ENCODE peak calls at places on chromosomes 16 and 17, in nine cellular contexts. R is OCI-LY7, Z is hepatocyte, D is GM23338, M is GM23248, B is HCT116, I is neural progenitor cell, L is PC-3, V is SK-N-SH. W is an unnamed sample.

GRCh38 chr16:57694191-57694555 is 433 bp upstream of the DRC7 start:
- DNase-seq in R (no peak), Z (peak), D (no peak), M (no peak), B (no peak), I (no peak), L (no peak), V (no peak), W (no peak)

GRCh38 chr17:39132192-39132600 is 19.2 kb downstream of the PLXDC1 start:
- DNase-seq in R (no peak), Z (peak), D (peak), M (peak), B (no peak), I (peak), L (peak), V (no peak), W (no peak)

GRCh38 chr17:78318407-78318806 is 41.5 kb downstream of the SOCS3 start:
- DNase-seq in R (no peak), Z (no peak), D (no peak), M (no peak), B (no peak), I (no peak), L (no peak), V (peak), W (no peak)

GRCh38 chr17:27756467-27757371 is 43.6 kb downstream of the NOS2 start:
- DNase-seq in R (peak), Z (peak), D (peak), M (peak), B (peak), I (peak), L (peak), V (peak), W (peak)

GRCh38 chr17:41973457-41973856 is 6.9 kb downstream of the CNP start:
- DNase-seq in R (no peak), Z (no peak), D (no peak), M (no peak), B (no peak), I (no peak), L (no peak), V (no peak), W (no peak)

GRCh38 chr16:81627024-81627423 is 152.1 kb upstream of the PLCG2 start:
- DNase-seq in R (no peak), Z (no peak), D (no peak), M (peak), B (no peak), I (no peak), L (no peak), V (no peak), W (no peak)

GRCh38 chr16:66167564-66168291 is 198.8 kb upstream of the CDH5 start:
- DNase-seq in R (no peak), Z (peak), D (peak), M (no peak), B (no peak), I (peak), L (peak), V (no peak), W (no peak)

GRCh38 chr16:28974007-28974436 is 556 bp upstream of the SPNS1 start:
- DNase-seq in R (peak), Z (peak), D (peak), M (peak), B (peak), I (peak), L (peak), V (peak), W (no peak)

GRCh38 chr16:15976929-15977637 is 27.7 kb downstream of the ABCC1 start:
- DNase-seq in R (no peak), Z (no peak), D (no peak), M (peak), B (no peak), I (no peak), L (no peak), V (no peak), W (no peak)

GRCh38 chr17:2089021-2089422 is 34.1 kb downstream of the HIC1 start:
- DNase-seq in R (no peak), Z (no peak), D (no peak), M (peak), B (no peak), I (no peak), L (no peak), V (no peak), W (no peak)

GRCh38 chr16:83356266-83356665 is 451.5 kb upstream of the HSBP1 start:
- DNase-seq in R (peak), Z (peak), D (peak), M (peak), B (peak), I (peak), L (peak), V (peak), W (peak)

GRCh38 chr17:55532670-55533069 is 21.4 kb upstream of the SMIM36 start:
- DNase-seq in R (no peak), Z (no peak), D (no peak), M (no peak), B (no peak), I (no peak), L (no peak), V (no peak), W (no peak)

GRCh38 chr17:62706598-62707424 is 79.3 kb downstream of the MRC2 start:
- DNase-seq in R (no peak), Z (no peak), D (no peak), M (no peak), B (no peak), I (no peak), L (no peak), V (no peak), W (no peak)

GRCh38 chr17:43010667-43011308 is 4.2 kb downstream of the IFI35 start:
- DNase-seq in R (no peak), Z (peak), D (no peak), M (no peak), B (peak), I (no peak), L (peak), V (no peak), W (no peak)

GRCh38 chr17:64406321-64407200 is 15.9 kb upstream of the PECAM1 start:
- DNase-seq in R (peak), Z (no peak), D (peak), M (peak), B (no peak), I (peak), L (peak), V (no peak), W (peak)
- TF ChIP-seq EZH2phosphoT487 in R (no peak), Z (no peak), D (no peak), M (no peak), B (no peak), I (no peak), L (no peak), V (no peak), W (no peak)

DNA sequence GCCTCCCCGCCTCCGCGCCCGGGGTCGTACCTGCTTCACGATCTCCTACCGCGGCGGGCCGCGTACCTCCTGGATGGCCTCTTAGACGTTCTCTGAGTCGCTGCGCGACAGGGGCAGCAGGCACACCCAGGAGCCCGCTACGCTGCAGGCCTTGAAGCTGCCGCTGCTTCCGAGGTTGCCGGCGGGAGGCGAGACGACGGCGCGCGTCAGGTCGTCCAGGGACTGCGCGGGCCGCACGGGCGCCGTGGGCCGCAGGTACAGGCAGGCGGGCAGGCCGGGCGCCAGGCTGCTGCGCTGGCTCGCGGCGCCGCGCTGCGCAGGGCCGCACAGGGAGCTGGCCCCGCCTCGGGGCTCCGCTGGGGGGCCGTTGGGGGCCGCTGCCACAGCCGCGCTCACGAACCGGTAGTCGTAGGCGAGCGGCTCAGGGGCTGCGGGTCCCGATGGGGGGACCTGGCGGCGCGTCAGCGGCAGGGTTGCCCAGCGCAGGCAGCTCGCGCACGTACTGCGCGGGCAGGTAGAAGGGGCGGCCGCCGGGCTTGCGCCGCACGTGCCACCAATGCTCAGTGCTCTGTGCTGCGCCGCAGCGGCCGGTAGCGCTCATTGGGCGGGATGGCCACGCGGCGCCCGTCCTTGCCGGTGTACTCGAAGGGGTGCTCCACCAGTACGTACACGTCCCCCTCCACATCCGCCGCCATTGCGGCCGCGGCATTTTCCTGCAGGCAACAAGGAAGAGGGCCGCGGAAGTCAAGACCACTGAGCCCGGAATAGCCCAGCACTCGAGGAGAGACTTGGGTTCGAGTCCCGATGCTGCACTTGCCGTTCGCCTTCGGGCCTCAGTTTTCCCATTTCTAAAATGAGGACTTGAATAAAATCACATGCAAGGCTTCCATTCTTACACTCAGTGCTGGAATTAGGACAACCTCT is 116.5 kb upstream of the SMURF2 start:
- DNase-seq in R (peak), Z (peak), D (peak), M (peak), B (no peak), I (peak), L (peak), V (no peak), W (no peak)
- TF ChIP-seq EZH2phosphoT487 in R (no peak), Z (peak), D (no peak), M (peak), B (no peak), I (peak), L (peak), V (no peak), W (no peak)

DNA sequence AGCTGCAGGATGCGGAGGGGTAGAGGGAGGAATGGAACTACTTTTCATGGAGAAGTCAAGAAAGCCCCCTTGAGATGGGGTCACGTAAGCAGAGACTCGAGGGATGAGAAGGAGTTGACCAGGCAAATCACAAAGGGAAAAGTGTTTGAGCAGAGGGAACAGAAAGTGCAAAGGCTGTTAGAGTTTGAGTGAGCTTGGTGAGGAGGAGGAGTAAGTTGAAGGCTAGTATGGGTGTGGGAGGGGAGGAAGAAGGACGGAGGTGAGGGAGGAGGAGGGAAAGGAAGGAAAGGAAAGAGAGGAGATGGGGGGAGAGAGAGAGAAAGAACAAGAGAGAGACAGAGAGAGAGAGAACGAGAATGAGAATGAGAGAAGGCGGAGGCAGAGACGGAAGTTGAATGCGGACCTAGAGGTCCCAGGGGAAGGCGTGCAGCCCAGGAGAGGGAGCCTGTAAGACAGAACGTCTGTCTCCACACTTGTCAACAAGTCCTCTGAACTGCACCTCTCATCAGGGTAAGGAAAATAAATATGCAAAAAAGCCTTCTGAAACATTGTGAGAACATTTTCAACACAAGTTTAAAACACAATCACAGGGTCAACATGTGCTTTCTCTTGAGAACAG is 279.8 kb upstream of the EEF2KMT start:
- DNase-seq in R (no peak), Z (no peak), D (no peak), M (no peak), B (no peak), I (no peak), L (no peak), V (no peak), W (no peak)
- TF ChIP-seq EZH2phosphoT487 in R (no peak), Z (no peak), D (no peak), M (no peak), B (no peak), I (no peak), L (no peak), V (no peak), W (no peak)

GRCh38 chr16:88938933-88939813 is 37.8 kb downstream of the CBFA2T3 start:
- DNase-seq in R (no peak), Z (no peak), D (no peak), M (peak), B (no peak), I (no peak), L (no peak), V (peak), W (no peak)

GRCh38 chr16:88938119-88938932 is 38.7 kb downstream of the CBFA2T3 start:
- DNase-seq in R (no peak), Z (no peak), D (no peak), M (no peak), B (no peak), I (no peak), L (no peak), V (no peak), W (no peak)

GRCh38 chr16:88934066-88934667 is 42.8 kb downstream of the CBFA2T3 start:
- DNase-seq in R (no peak), Z (no peak), D (peak), M (no peak), B (no peak), I (no peak), L (no peak), V (no peak), W (no peak)

GRCh38 chr16:88936913-88937666 is 39.9 kb downstream of the CBFA2T3 start:
- DNase-seq in R (no peak), Z (no peak), D (no peak), M (no peak), B (no peak), I (no peak), L (no peak), V (no peak), W (no peak)

GRCh38 chr16:88936008-88936912 is 40.7 kb downstream of the CBFA2T3 start:
- DNase-seq in R (peak), Z (no peak), D (no peak), M (peak), B (no peak), I (no peak), L (peak), V (no peak), W (no peak)
- TF ChIP-seq EZH2phosphoT487 in R (no peak), Z (no peak), D (no peak), M (no peak), B (no peak), I (no peak), L (no peak), V (no peak), W (no peak)

DNA sequence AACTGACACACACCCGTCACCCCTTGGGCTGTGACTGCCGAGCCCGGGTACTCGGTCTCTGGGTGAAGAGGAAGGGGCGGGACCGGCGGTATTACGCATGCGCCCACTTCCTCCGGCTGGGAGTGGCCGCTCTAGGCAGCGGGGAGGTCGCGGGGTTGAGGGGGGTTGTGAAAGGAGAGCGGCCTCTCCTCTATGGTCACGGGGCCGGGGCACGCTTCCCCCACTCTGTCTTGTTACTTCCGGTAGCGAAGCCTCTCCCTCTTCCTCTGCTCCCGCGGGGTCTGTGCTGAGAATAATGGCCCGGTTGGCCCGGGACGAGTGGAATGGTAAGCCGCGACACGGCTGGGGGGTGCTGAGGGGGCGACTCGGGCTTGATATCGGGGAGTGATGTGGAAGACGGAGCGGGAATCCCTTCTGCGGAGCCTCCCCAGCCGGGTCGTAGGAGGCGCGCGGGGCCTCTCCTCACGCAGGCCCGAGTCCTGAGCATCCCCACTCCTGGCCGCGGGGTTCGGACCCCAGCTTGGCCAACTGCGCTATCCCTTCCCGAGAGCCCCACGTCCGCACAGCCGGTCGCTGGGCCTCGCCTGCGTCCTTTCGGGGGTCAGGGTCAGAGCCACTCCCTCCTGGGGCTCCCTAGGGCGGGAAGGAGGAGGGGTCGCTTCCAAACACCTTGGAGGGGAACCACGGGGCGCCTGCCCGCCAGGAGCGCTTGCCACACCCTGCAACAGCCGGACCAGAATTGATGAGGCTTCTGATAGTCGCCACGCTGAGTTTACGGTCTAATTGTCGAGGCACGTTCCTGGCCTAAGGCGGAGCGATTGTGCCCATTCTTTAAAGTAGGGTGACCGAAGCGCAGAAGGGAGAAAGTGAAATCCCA is at the start of gene BFAR:
- DNase-seq in R (peak), Z (peak), D (peak), M (peak), B (peak), I (peak), L (peak), V (peak), W (peak)
- TF ChIP-seq EZH2phosphoT487 in R (no peak), Z (no peak), D (no peak), M (no peak), B (no peak), I (no peak), L (no peak), V (no peak), W (no peak)

DNA sequence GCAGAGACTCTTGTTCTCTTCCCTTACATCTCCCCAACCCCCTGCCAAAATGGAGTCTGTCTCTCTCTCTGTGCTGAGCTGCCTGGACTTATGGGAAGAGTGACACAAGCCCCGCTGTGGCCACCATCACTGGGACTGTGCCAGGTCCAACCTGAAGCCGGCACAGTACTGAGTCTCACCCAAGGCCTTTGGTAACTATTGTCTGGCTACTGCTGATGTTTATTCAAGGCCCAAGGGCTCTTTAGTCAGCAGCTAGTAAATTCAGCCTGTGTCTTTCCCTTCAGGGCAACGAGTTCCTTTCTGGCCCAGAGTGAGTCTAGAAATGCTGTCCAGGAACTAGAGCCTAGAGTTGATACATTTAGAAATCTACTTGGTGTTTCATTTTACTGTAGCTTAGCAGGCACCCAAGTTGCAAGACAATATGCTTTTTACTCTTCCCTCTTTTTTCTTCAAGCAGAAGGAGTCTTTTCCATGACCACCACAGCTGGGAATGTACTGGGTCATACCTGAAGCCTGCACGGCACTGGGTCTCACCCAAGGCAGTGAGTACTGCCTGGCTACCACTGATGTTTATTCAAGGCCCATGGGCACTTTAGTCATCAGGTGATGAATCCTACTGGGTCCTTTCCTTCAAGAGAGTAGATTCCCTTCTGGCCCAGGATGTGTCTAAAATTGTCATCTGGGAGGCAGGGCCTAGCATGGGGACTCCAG is 17.7 kb downstream of the EFCAB5 start:
- DNase-seq in R (no peak), Z (no peak), D (no peak), M (peak), B (no peak), I (no peak), L (peak), V (no peak), W (no peak)
- TF ChIP-seq EZH2phosphoT487 in R (no peak), Z (no peak), D (no peak), M (no peak), B (no peak), I (no peak), L (no peak), V (no peak), W (no peak)

GRCh38 chr17:57935833-57936807 is 19.1 kb downstream of the CUEDC1 start:
- DNase-seq in R (no peak), Z (no peak), D (peak), M (peak), B (no peak), I (peak), L (peak), V (peak), W (no peak)
- TF ChIP-seq EZH2phosphoT487 in R (no peak), Z (no peak), D (no peak), M (no peak), B (no peak), I (no peak), L (no peak), V (no peak), W (no peak)

W was measured in MM.1S.